ENCODE peak calls at places on chromosome 21, in seven cellular contexts. L is brain microvascular endothelial cell, C is lower lobe of right lung, B is H9, Q is WTC11, P is fibroblast of mammary gland, Y is breast epithelium. T is an unnamed sample.

GRCh38 chr21:44255519-44255981 is 6.1 kb downstream of the DNMT3L start:
- DNase-seq in L (no peak), B (no peak), C (peak), Q (peak), Y (no peak), P (no peak), T (no peak)

GRCh38 chr21:45970674-45971486 is 10.7 kb upstream of the COL6A1 start:
- DNase-seq in Q (peak), P (no peak), B (peak), C (no peak), L (no peak), Y (no peak), T (no peak)

GRCh38 chr21:45607021-45607921 is 36.3 kb upstream of the PCBP3 start:
- DNase-seq in L (peak), C (no peak), Q (no peak), P (peak), B (peak), Y (no peak), T (no peak)

GRCh38 chr21:45341779-45342178 is 54.1 kb upstream of the POFUT2 start:
- DNase-seq in Y (no peak), C (no peak), L (no peak), B (no peak), Q (no peak), P (no peak), T (no peak)

GRCh38 chr21:42174173-42174572 is 44.8 kb upstream of the ABCG1 start:
- DNase-seq in Q (no peak), P (no peak), C (no peak), B (no peak), Y (peak), L (no peak), T (no peak)

GRCh38 chr21:16563795-16564194 is 834.0 kb downstream of the USP25 start:
- DNase-seq in B (peak), C (peak), P (no peak), Q (peak), Y (peak), L (no peak), T (peak)

GRCh38 chr21:41899431-41900202 is 20.5 kb upstream of the PRDM15 start:
- DNase-seq in L (no peak), Q (no peak), P (no peak), Y (no peak), B (no peak), C (no peak), T (no peak)

GRCh38 chr21:26041441-26042180 is 129.0 kb downstream of the APP start:
- DNase-seq in Q (no peak), L (peak), Y (no peak), P (peak), C (no peak), B (no peak), T (peak)

GRCh38 chr21:33945652-33946270 is 30.2 kb upstream of the ATP5PO start:
- DNase-seq in C (no peak), P (no peak), Q (no peak), B (no peak), Y (no peak), L (no peak), T (no peak)

GRCh38 chr21:33951276-33952178 is 35.9 kb upstream of the ATP5PO start:
- DNase-seq in P (peak), B (no peak), L (peak), C (no peak), Y (no peak), Q (no peak), T (peak)

GRCh38 chr21:33908760-33909159 is 6.8 kb downstream of the ATP5PO start:
- DNase-seq in B (no peak), C (no peak), Q (no peak), P (no peak), Y (no peak), L (no peak), T (no peak)

GRCh38 chr21:19321688-19322087 is 918.1 kb upstream of the TMPRSS15 start:
- DNase-seq in Y (no peak), C (no peak), Q (no peak), P (no peak), L (no peak), B (no peak), T (no peak)

GRCh38 chr21:44347911-44348451 is 5.4 kb upstream of the TRPM2 start:
- DNase-seq in P (no peak), Y (peak), L (no peak), Q (no peak), B (no peak), C (peak), T (no peak)

GRCh38 chr21:18741954-18742353 is 338.4 kb upstream of the TMPRSS15 start:
- DNase-seq in C (no peak), B (no peak), Q (no peak), L (no peak), Y (no peak), P (no peak), T (no peak)

GRCh38 chr21:42108941-42109340 is 37.8 kb downstream of the UMODL1 start:
- DNase-seq in Q (no peak), P (no peak), L (no peak), C (no peak), Y (no peak), B (no peak), T (no peak)

GRCh38 chr21:34047835-34048234 is 25.5 kb upstream of the MRPS6 start:
- DNase-seq in C (no peak), L (no peak), P (no peak), Y (no peak), Q (no peak), B (no peak), T (no peak)

GRCh38 chr21:45299864-45300785 is 12.4 kb upstream of the POFUT2 start:
- DNase-seq in P (no peak), B (no peak), L (peak), Q (no peak), C (peak), Y (no peak), T (no peak)

GRCh38 chr21:34129971-34130597 is 56.7 kb downstream of the MRPS6 start:
- DNase-seq in L (no peak), P (peak), B (peak), Y (no peak), C (no peak), Q (no peak), T (peak)

GRCh38 chr21:32096411-32096810 is 182.4 kb downstream of the MIS18A start:
- DNase-seq in Y (no peak), Q (peak), P (peak), C (no peak), L (no peak), B (peak), T (no peak)

GRCh38 chr21:34031835-34032370 is 41.5 kb upstream of the MRPS6 start:
- DNase-seq in P (no peak), B (no peak), Q (no peak), L (no peak), Y (no peak), C (no peak), T (no peak)

GRCh38 chr21:41583274-41583790 is 75.4 kb upstream of the TMPRSS2 start:
- DNase-seq in Y (peak), B (no peak), L (no peak), C (peak), P (no peak), Q (no peak), T (no peak)

GRCh38 chr21:46354046-46354445 is 30.1 kb downstream of the PCNT start:
- DNase-seq in Y (no peak), C (no peak), B (no peak), L (no peak), P (no peak), Q (no peak), T (no peak)

GRCh38 chr21:42164064-42164789 is 54.7 kb upstream of the ABCG1 start:
- DNase-seq in L (no peak), Q (peak), P (no peak), B (no peak), Y (no peak), C (peak), T (no peak)

GRCh38 chr21:15057290-15057689 is 7.5 kb downstream of the NRIP1 start:
- DNase-seq in L (no peak), C (no peak), B (peak), Q (peak), Y (no peak), P (no peak), T (no peak)

GRCh38 chr21:20276377-20276776 is 721.8 kb upstream of the NCAM2 start:
- DNase-seq in Y (no peak), L (no peak), Q (no peak), C (no peak), B (no peak), P (no peak), T (no peak)

GRCh38 chr21:25806053-25806452 is 71.3 kb downstream of the GABPA start:
- DNase-seq in P (no peak), C (no peak), B (no peak), Q (no peak), Y (no peak), L (no peak), T (no peak)

GRCh38 chr21:44527983-44528633 is 11.9 kb downstream of the KRTAP10-1 start:
- DNase-seq in P (no peak), B (no peak), Q (peak), C (peak), Y (no peak), L (no peak), T (no peak)

GRCh38 chr21:31509108-31510017 is 150.1 kb upstream of the SOD1 start:
- DNase-seq in L (peak), P (peak), Q (peak), Y (no peak), C (no peak), B (peak), T (no peak)

GRCh38 chr21:46355161-46356004 is 31.4 kb downstream of the PCNT start:
- DNase-seq in Y (no peak), Q (no peak), L (no peak), B (no peak), C (no peak), P (no peak), T (no peak)

GRCh38 chr21:31289702-31290101 is 54.4 kb downstream of the TIAM1 start:
- DNase-seq in Q (no peak), P (peak), C (no peak), Y (no peak), B (no peak), L (no peak), T (no peak)

GRCh38 chr21:25457411-25457810 is 149.9 kb downstream of the MRPL39 start:
- DNase-seq in C (no peak), L (peak), B (no peak), Y (no peak), P (peak), Q (no peak), T (peak)

GRCh38 chr21:33078907-33079582 is 9.1 kb downstream of the OLIG1 start:
- DNase-seq in P (peak), L (peak), C (no peak), Q (no peak), Y (peak), B (no peak), T (peak)

GRCh38 chr21:15480160-15480559 is 249.6 kb upstream of the USP25 start:
- DNase-seq in Q (no peak), B (no peak), C (no peak), L (no peak), Y (no peak), P (no peak), T (no peak)

GRCh38 chr21:42075686-42076471 is 4.8 kb downstream of the UMODL1 start:
- DNase-seq in B (no peak), C (no peak), Q (no peak), L (no peak), P (no peak), Y (no peak), T (no peak)

GRCh38 chr21:44475266-44475665 is 20.0 kb downstream of the LRRC3 start:
- DNase-seq in B (no peak), Y (no peak), C (no peak), L (no peak), Q (no peak), P (no peak), T (no peak)

GRCh38 chr21:46189213-46189958 is 5.1 kb upstream of the SPATC1L start:
- DNase-seq in C (no peak), B (peak), Y (peak), L (peak), Q (no peak), P (peak), T (peak)

GRCh38 chr21:26057488-26058170 is 112.9 kb downstream of the APP start:
- DNase-seq in L (no peak), Y (no peak), C (no peak), Q (no peak), P (no peak), B (no peak), T (no peak)

GRCh38 chr21:33290441-33290840 is 24.3 kb downstream of the IL10RB start:
- DNase-seq in L (no peak), Q (no peak), P (no peak), B (no peak), C (no peak), Y (no peak), T (no peak)

GRCh38 chr21:27464643-27465042 is 497.8 kb upstream of the ADAMTS5 start:
- DNase-seq in L (no peak), Q (no peak), C (no peak), Y (no peak), B (no peak), P (no peak), T (no peak)

GRCh38 chr21:37532868-37533780 is 166.6 kb downstream of the DYRK1A start:
- DNase-seq in Y (no peak), Q (peak), L (peak), P (peak), B (no peak), C (no peak), T (no peak)
- TF ChIP-seq CTCF in Y (no peak), Q (no peak), L (peak), P (no peak), B (peak), C (no peak), T (no peak)

GRCh38 chr21:39454949-39455668 is 3.3 kb downstream of the SH3BGR start:
- DNase-seq in Q (no peak), L (no peak), Y (no peak), P (no peak), B (no peak), C (no peak), T (no peak)

GRCh38 chr21:39452207-39452964 is 616 bp downstream of the SH3BGR start:
- DNase-seq in C (no peak), P (peak), Q (no peak), L (no peak), Y (no peak), B (no peak), T (peak)

GRCh38 chr21:39452965-39453332 is 1.2 kb downstream of the SH3BGR start:
- DNase-seq in C (no peak), P (no peak), B (no peak), Y (no peak), Q (no peak), L (no peak), T (no peak)

GRCh38 chr21:39453571-39454179 is 1.9 kb downstream of the SH3BGR start:
- DNase-seq in B (no peak), L (no peak), P (no peak), C (no peak), Y (no peak), Q (no peak), T (no peak)

GRCh38 chr21:39456665-39457064 is 4.9 kb downstream of the SH3BGR start:
- DNase-seq in C (no peak), Q (no peak), Y (no peak), L (no peak), B (no peak), P (no peak), T (no peak)
- TF ChIP-seq CTCF in C (no peak), Q (no peak), Y (no peak), L (peak), B (peak), P (peak), T (peak)

GRCh38 chr21:36079010-36079649 is 9.3 kb downstream of the CBR1 start:
- DNase-seq in B (no peak), L (peak), Y (no peak), P (no peak), C (peak), Q (no peak), T (no peak)

GRCh38 chr21:36076878-36077658 is 7.2 kb downstream of the CBR1 start:
- DNase-seq in Y (no peak), Q (no peak), L (no peak), C (no peak), B (no peak), P (no peak), T (no peak)

GRCh38 chr21:36075953-36076352 is 6.1 kb downstream of the CBR1 start:
- DNase-seq in Q (no peak), B (no peak), L (no peak), C (no peak), Y (no peak), P (no peak), T (no peak)

GRCh38 chr21:36079671-36080070 is 9.8 kb downstream of the CBR1 start:
- DNase-seq in L (no peak), B (no peak), Y (no peak), C (no peak), P (no peak), Q (no peak), T (no peak)

DNA sequence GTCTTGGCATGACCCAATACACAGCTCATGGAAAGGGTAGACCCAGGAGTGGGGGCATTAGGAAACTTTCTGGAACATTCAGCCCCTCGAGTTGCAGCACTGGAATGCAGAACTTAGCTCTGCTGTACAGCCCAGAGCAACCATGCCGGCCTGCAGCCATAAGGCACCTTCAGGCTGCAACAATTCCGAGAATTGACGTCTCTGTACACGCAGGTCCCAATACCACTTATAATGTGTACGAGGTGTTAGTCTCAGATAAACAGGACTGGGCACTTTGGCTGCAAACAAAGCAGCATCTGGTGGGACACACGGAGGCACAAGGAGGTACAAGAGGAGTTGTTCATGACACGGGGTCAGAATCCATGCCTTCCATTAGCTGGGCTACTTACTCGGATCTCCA is 7.9 kb downstream of the CBR1 start:
- DNase-seq in C (no peak), P (no peak), L (no peak), B (no peak), Y (no peak), Q (no peak), T (no peak)
- TF ChIP-seq CTCF in C (no peak), P (no peak), L (no peak), B (no peak), Y (no peak), Q (no peak), T (no peak)

GRCh38 chr21:29025328-29025713 is 853 bp downstream of the USP16 start:
- DNase-seq in C (no peak), P (peak), B (no peak), L (peak), Y (no peak), Q (no peak), T (peak)

GRCh38 chr21:29029524-29029923 is 5.1 kb downstream of the USP16 start:
- DNase-seq in Q (no peak), P (no peak), B (no peak), C (no peak), Y (no peak), L (no peak), T (no peak)

GRCh38 chr21:29022141-29022540 is 2.3 kb upstream of the USP16 start:
- DNase-seq in C (no peak), Q (no peak), P (no peak), B (no peak), Y (no peak), L (no peak), T (no peak)

GRCh38 chr21:29024474-29025327 is at the start of gene USP16:
- DNase-seq in B (peak), Y (peak), P (peak), Q (peak), C (peak), L (peak), T (peak)
- TF ChIP-seq CTCF in B (no peak), Y (peak), P (peak), Q (no peak), C (peak), L (peak), T (peak)

GRCh38 chr21:43206231-43207042 is 37.6 kb downstream of the CRYAA start:
- DNase-seq in C (no peak), Q (peak), B (peak), P (no peak), L (no peak), Y (peak), T (no peak)
- TF ChIP-seq CTCF in C (no peak), Q (no peak), B (no peak), P (no peak), L (no peak), Y (no peak), T (no peak)